ENCODE peak calls at places on chromosomes 5 and 9, in five cellular contexts. One of them, this sample, is unnamed.

GRCh38 chr9:89639961-89640360 is 35.1 kb downstream of the GADD45G start:
- ATAC-seq in K562: no peak
- ATAC-seq in upper lobe of left lung: peak; percentile 5
- ATAC-seq in GM12878: no peak
- ATAC-seq in HepG2: no peak
- ATAC-seq in this sample: no peak

GRCh38 chr9:33458444-33458843 is 11.1 kb upstream of the AQP3 start:
- ATAC-seq in K562: peak; percentile 29
- ATAC-seq in HepG2: no peak
- ATAC-seq in upper lobe of left lung: no peak
- ATAC-seq in GM12878: peak; percentile 72
- ATAC-seq in this sample: no peak

GRCh38 chr5:125052601-125053000 is 306.2 kb upstream of the ZNF608 start:
- ATAC-seq in HepG2: no peak
- ATAC-seq in upper lobe of left lung: no peak
- ATAC-seq in K562: no peak
- ATAC-seq in GM12878: no peak
- ATAC-seq in this sample: no peak

GRCh38 chr5:83925952-83926351 is 205.3 kb upstream of the HAPLN1 start:
- ATAC-seq in HepG2: no peak
- ATAC-seq in K562: no peak
- ATAC-seq in GM12878: no peak
- ATAC-seq in upper lobe of left lung: no peak
- ATAC-seq in this sample: no peak

GRCh38 chr5:129359450-129359849 is 100.6 kb upstream of the ADAMTS19 start:
- ATAC-seq in HepG2: no peak
- ATAC-seq in K562: no peak
- ATAC-seq in upper lobe of left lung: no peak
- ATAC-seq in GM12878: no peak
- ATAC-seq in this sample: no peak

GRCh38 chr9:131625388-131625787 is 80.1 kb downstream of the PRRT1B start:
- ATAC-seq in GM12878: no peak
- ATAC-seq in upper lobe of left lung: no peak
- ATAC-seq in HepG2: no peak
- ATAC-seq in K562: no peak
- ATAC-seq in this sample: no peak

GRCh38 chr5:137627293-137627692 is 108.6 kb downstream of the KLHL3 start:
- ATAC-seq in upper lobe of left lung: no peak
- ATAC-seq in K562: no peak
- ATAC-seq in HepG2: no peak
- ATAC-seq in GM12878: no peak
- ATAC-seq in this sample: no peak

GRCh38 chr5:76298852-76299251 is 104.2 kb upstream of the IQGAP2 start:
- ATAC-seq in upper lobe of left lung: no peak
- ATAC-seq in HepG2: no peak
- ATAC-seq in GM12878: no peak
- ATAC-seq in K562: no peak
- ATAC-seq in this sample: no peak

GRCh38 chr9:1709347-1709746 is 305.8 kb upstream of the SMARCA2 start:
- ATAC-seq in K562: no peak
- ATAC-seq in HepG2: no peak
- ATAC-seq in upper lobe of left lung: no peak
- ATAC-seq in GM12878: peak; percentile 64
- ATAC-seq in this sample: no peak

GRCh38 chr5:133119233-133119711 is 67.5 kb downstream of the HSPA4 start:
- ATAC-seq in HepG2: no peak
- ATAC-seq in K562: no peak
- ATAC-seq in upper lobe of left lung: no peak
- ATAC-seq in GM12878: no peak
- ATAC-seq in this sample: no peak

GRCh38 chr5:138696501-138696900 is 56.7 kb upstream of the CTNNA1 start:
- ATAC-seq in GM12878: no peak
- ATAC-seq in K562: no peak
- ATAC-seq in HepG2: peak; percentile 24
- ATAC-seq in upper lobe of left lung: peak; percentile 24
- ATAC-seq in this sample: no peak

GRCh38 chr9:136916330-136917184 is 28.0 kb downstream of the FBXW5 start:
- ATAC-seq in K562: no peak
- ATAC-seq in upper lobe of left lung: no peak
- ATAC-seq in GM12878: no peak
- ATAC-seq in HepG2: no peak
- ATAC-seq in this sample: no peak

GRCh38 chr5:157554180-157555030 is 21.2 kb downstream of the ADAM19 start:
- ATAC-seq in GM12878: peak; percentile 81
- ATAC-seq in HepG2: no peak
- ATAC-seq in K562: no peak
- ATAC-seq in upper lobe of left lung: no peak
- ATAC-seq in this sample: no peak

GRCh38 chr9:131432597-131433301 is 38.9 kb downstream of the PRRC2B start:
- ATAC-seq in K562: no peak
- ATAC-seq in upper lobe of left lung: no peak
- ATAC-seq in HepG2: no peak
- ATAC-seq in GM12878: no peak
- ATAC-seq in this sample: peak; percentile 43

GRCh38 chr9:105319514-105319863 is 75.0 kb downstream of the SLC44A1 start:
- ATAC-seq in upper lobe of left lung: no peak
- ATAC-seq in HepG2: no peak
- ATAC-seq in GM12878: peak; percentile 21
- ATAC-seq in K562: no peak
- ATAC-seq in this sample: no peak

GRCh38 chr5:115423541-115423940 is 121.0 kb downstream of the FEM1C start:
- ATAC-seq in HepG2: no peak
- ATAC-seq in GM12878: no peak
- ATAC-seq in upper lobe of left lung: peak; percentile 75
- ATAC-seq in K562: no peak
- ATAC-seq in this sample: peak; percentile 83

GRCh38 chr9:92299116-92299515 is 5.6 kb upstream of the IARS1 start:
- ATAC-seq in GM12878: peak; percentile 70
- ATAC-seq in K562: no peak
- ATAC-seq in HepG2: no peak
- ATAC-seq in upper lobe of left lung: no peak
- ATAC-seq in this sample: no peak

GRCh38 chr5:7868773-7869473 is at the start of the genes FASTKD3 and MTRR:
- ATAC-seq in GM12878: peak; percentile 99
- ATAC-seq in K562: peak; percentile 100
- ATAC-seq in HepG2: peak; percentile 100
- ATAC-seq in upper lobe of left lung: peak; percentile 100
- ATAC-seq in this sample: peak; percentile 100
- TF ChIP-seq POLR2AphosphoS5 in GM12878: peak; percentile 92
- TF ChIP-seq POLR2AphosphoS5 in K562: peak; percentile 67
- TF ChIP-seq POLR2AphosphoS5 in HepG2: peak; percentile 79
- TF ChIP-seq POLR2AphosphoS5 in upper lobe of left lung: peak; percentile 70
- TF ChIP-seq POLR2AphosphoS5 in this sample: peak; percentile 91

GRCh38 chr5:1494780-1495524 is 28.8 kb downstream of the LPCAT1 start:
- ATAC-seq in GM12878: peak; percentile 53
- ATAC-seq in K562: no peak
- ATAC-seq in upper lobe of left lung: peak; percentile 49
- ATAC-seq in HepG2: no peak
- ATAC-seq in this sample: no peak

GRCh38 chr5:1498623-1499416 is 24.9 kb downstream of the LPCAT1 start:
- ATAC-seq in GM12878: peak; percentile 50
- ATAC-seq in upper lobe of left lung: no peak
- ATAC-seq in K562: no peak
- ATAC-seq in HepG2: no peak
- ATAC-seq in this sample: no peak

GRCh38 chr5:1497795-1498622 is 25.8 kb downstream of the LPCAT1 start:
- ATAC-seq in upper lobe of left lung: no peak
- ATAC-seq in K562: no peak
- ATAC-seq in GM12878: peak; percentile 18
- ATAC-seq in HepG2: no peak
- ATAC-seq in this sample: no peak

GRCh38 chr5:1495525-1495897 is 28.2 kb downstream of the LPCAT1 start:
- ATAC-seq in HepG2: no peak
- ATAC-seq in upper lobe of left lung: no peak
- ATAC-seq in K562: no peak
- ATAC-seq in GM12878: no peak
- ATAC-seq in this sample: no peak

DNA sequence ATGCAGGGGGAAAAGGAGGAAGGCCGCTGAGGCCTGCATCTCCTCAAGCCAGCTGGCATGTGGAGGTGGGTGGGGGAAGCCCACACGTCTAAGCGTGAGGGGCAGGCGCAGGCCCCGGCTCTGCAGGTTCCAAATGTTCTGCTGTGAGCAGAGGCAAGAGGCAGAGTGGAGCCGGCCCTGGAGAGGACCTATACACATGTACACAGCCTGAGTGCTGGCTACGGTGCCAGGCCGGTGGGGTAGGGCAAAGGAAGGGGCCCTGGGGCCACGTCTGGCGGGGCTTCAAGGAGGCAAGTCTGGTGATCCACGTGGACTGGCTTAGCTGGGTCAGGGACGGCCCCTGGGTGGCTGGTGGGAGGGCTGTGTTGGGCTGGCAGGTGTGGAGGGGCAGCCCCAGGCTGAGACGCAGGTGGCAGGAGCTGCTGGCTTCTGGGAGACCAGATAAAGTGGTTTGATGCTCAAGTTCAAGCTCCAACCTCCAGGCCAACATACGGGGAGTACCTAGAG is 26.4 kb downstream of the LPCAT1 start:
- ATAC-seq in upper lobe of left lung: no peak
- ATAC-seq in K562: no peak
- ATAC-seq in HepG2: no peak
- ATAC-seq in GM12878: peak; percentile 18
- ATAC-seq in this sample: no peak
- TF ChIP-seq POLR2A in upper lobe of left lung: no peak
- TF ChIP-seq POLR2A in K562: no peak
- TF ChIP-seq POLR2A in HepG2: no peak
- TF ChIP-seq POLR2A in GM12878: no peak
- TF ChIP-seq POLR2A in this sample: no peak

GRCh38 chr9:114887963-114888362 is 42.4 kb downstream of the TNFSF8 start:
- ATAC-seq in HepG2: no peak
- ATAC-seq in GM12878: no peak
- ATAC-seq in upper lobe of left lung: no peak
- ATAC-seq in K562: no peak
- ATAC-seq in this sample: no peak

GRCh38 chr9:114888599-114888998 is 41.8 kb downstream of the TNFSF8 start:
- ATAC-seq in upper lobe of left lung: no peak
- ATAC-seq in K562: no peak
- ATAC-seq in GM12878: no peak
- ATAC-seq in HepG2: no peak
- ATAC-seq in this sample: no peak

GRCh38 chr9:114883709-114884108 is 46.7 kb downstream of the TNFSF8 start:
- ATAC-seq in K562: no peak
- ATAC-seq in upper lobe of left lung: peak; percentile 36
- ATAC-seq in GM12878: no peak
- ATAC-seq in HepG2: no peak
- ATAC-seq in this sample: no peak

GRCh38 chr9:114880276-114880891 is 50.0 kb downstream of the TNFSF8 start:
- ATAC-seq in HepG2: no peak
- ATAC-seq in K562: no peak
- ATAC-seq in GM12878: no peak
- ATAC-seq in upper lobe of left lung: no peak
- ATAC-seq in this sample: no peak

DNA sequence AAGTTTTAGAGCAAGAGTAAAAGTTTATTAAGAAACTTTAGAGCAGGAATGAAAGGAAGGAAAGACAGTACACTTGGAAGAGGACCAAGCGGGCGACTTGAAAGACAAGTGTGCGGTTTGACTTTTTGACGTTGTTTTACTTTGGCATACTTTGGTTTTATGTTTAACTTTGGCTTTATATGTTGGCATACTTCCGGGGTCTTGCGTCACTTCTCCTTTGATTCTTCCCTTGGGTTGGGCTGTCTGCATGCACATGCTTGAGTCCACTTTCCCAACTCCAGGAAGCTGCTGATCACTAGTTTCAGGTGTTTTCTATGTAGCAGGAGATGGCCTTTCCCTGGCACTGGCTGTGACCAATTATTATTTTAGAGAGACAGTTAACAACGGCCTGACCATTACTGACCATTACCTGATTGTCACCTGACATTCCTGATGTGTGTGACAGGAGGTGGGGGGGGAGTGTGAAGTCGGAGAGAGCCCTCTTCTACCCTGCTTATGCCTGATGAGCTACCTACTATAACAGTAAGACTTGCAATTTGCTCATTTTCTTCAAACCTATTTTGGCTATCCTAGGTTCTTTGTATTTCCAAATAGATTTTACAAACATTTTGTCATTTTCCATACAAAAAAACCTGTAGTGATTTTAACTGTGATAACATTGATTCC is 45.5 kb downstream of the TNFSF8 start:
- ATAC-seq in HepG2: peak; percentile 77
- ATAC-seq in K562: no peak
- ATAC-seq in GM12878: no peak
- ATAC-seq in upper lobe of left lung: peak; percentile 23
- ATAC-seq in this sample: no peak
- TF ChIP-seq EP300 in HepG2: no peak
- TF ChIP-seq EP300 in K562: no peak
- TF ChIP-seq EP300 in GM12878: no peak
- TF ChIP-seq EP300 in upper lobe of left lung: no peak
- TF ChIP-seq EP300 in this sample: no peak

DNA sequence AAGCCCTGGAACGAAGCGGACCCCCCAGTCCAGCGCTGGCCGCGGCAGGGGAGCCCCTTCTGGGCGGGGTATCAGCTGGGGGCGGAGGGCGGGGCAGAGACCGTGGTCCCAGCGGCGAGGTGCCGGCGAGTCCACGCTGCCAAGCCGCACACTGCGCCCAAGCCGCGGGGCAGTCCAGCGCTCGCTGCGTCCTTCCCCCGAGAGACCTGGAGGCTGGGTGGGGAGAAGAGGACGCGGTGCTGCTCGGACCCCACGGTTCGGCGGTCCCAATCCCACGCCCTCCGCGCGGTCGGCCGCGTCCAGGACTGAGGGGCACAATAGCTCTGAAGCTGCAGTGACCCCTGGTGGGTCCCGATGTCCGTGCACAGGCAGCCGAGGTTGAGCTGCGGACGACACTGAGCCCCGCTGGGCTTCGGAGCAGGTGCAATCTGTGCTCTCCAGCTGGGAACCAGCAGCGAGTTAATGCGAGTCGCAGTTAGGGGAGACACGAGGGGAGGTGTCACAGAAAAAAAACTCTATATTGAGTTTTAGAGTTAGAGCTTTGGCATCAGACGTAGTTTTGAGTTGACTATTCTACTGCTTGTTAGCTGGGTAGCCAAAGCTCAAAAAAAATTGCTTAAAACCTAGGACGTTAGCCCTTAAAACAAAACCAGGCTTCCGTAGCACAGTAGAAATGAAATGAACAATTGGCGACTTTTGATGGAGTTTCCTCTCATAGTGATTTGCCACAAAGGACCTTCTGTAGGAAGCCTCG is 1.2 kb upstream of the EPB41L4A start:
- ATAC-seq in HepG2: peak; percentile 99
- ATAC-seq in GM12878: peak; percentile 97
- ATAC-seq in K562: peak; percentile 100
- ATAC-seq in upper lobe of left lung: peak; percentile 94
- ATAC-seq in this sample: peak; percentile 93
- TF ChIP-seq POLR2AphosphoS5 in HepG2: no peak
- TF ChIP-seq POLR2AphosphoS5 in GM12878: no peak
- TF ChIP-seq POLR2AphosphoS5 in K562: no peak
- TF ChIP-seq POLR2AphosphoS5 in upper lobe of left lung: no peak
- TF ChIP-seq POLR2AphosphoS5 in this sample: peak; percentile 24

GRCh38 chr9:100600511-100601079 is 22.7 kb downstream of the CAVIN4 start:
- ATAC-seq in K562: peak; percentile 13
- ATAC-seq in GM12878: no peak
- ATAC-seq in upper lobe of left lung: no peak
- ATAC-seq in HepG2: no peak
- ATAC-seq in this sample: no peak
- TF ChIP-seq POLR2A in K562: no peak
- TF ChIP-seq POLR2A in GM12878: no peak
- TF ChIP-seq POLR2A in upper lobe of left lung: no peak
- TF ChIP-seq POLR2A in HepG2: no peak
- TF ChIP-seq POLR2A in this sample: no peak

GRCh38 chr5:150144211-150144801 is 11.3 kb downstream of the PDGFRB start:
- ATAC-seq in HepG2: no peak
- ATAC-seq in GM12878: no peak
- ATAC-seq in upper lobe of left lung: peak; percentile 43
- ATAC-seq in K562: peak; percentile 14
- ATAC-seq in this sample: peak; percentile 5
- TF ChIP-seq EP300 in HepG2: no peak
- TF ChIP-seq EP300 in GM12878: no peak
- TF ChIP-seq EP300 in upper lobe of left lung: no peak
- TF ChIP-seq EP300 in K562: no peak
- TF ChIP-seq EP300 in this sample: no peak

GRCh38 chr5:74684900-74685851 is at the start of gene HEXB:
- ATAC-seq in K562: peak; percentile 97
- ATAC-seq in upper lobe of left lung: peak; percentile 98
- ATAC-seq in GM12878: peak; percentile 89
- ATAC-seq in HepG2: peak; percentile 93
- ATAC-seq in this sample: peak; percentile 99
- TF ChIP-seq POLR2AphosphoS5 in K562: peak; percentile 69
- TF ChIP-seq POLR2AphosphoS5 in upper lobe of left lung: peak; percentile 83
- TF ChIP-seq POLR2AphosphoS5 in GM12878: peak; percentile 67
- TF ChIP-seq POLR2AphosphoS5 in HepG2: peak; percentile 61
- TF ChIP-seq POLR2AphosphoS5 in this sample: peak; percentile 65

This sample was measured in gastroesophageal sphincter.